ENCODE peak calls at places on chromosomes 1 and 21, in seven cellular contexts. E is neural progenitor cell, S is PC-3, H is GM23338, J is MM.1S, N is SK-N-SH, W is hepatocyte. Y is an unnamed sample.

GRCh38 chr1:19504796-19505693 is 19.7 kb upstream of the CAPZB start:
- DNase-seq in E (no peak), S (no peak), H (no peak), J (no peak), N (no peak), W (peak), Y (peak)

GRCh38 chr1:27011058-27011764 is 1.4 kb downstream of the TENT5B start:
- DNase-seq in E (peak), S (peak), H (peak), J (no peak), N (no peak), W (peak), Y (peak)

GRCh38 chr21:27329255-27329851 is 362.5 kb upstream of the ADAMTS5 start:
- DNase-seq in E (no peak), S (peak), H (no peak), J (no peak), N (no peak), W (no peak), Y (no peak)

GRCh38 chr1:203797948-203798347 is 2.5 kb downstream of the ZBED6 start:
- DNase-seq in E (no peak), S (peak), H (no peak), J (no peak), N (no peak), W (peak), Y (peak)

GRCh38 chr1:170077926-170078325 is 3.4 kb upstream of the KIFAP3 start:
- DNase-seq in E (no peak), S (peak), H (no peak), J (no peak), N (no peak), W (no peak), Y (no peak)

GRCh38 chr1:55138740-55139283 is 76.4 kb downstream of the USP24 start:
- DNase-seq in E (no peak), S (no peak), H (no peak), J (no peak), N (no peak), W (no peak), Y (no peak)

GRCh38 chr1:161114556-161114955 is 3.3 kb downstream of the PFDN2 start:
- DNase-seq in E (no peak), S (no peak), H (no peak), J (no peak), N (no peak), W (no peak), Y (no peak)

GRCh38 chr1:116122955-116123757 is 12.0 kb downstream of the MAB21L3 start:
- DNase-seq in E (no peak), S (peak), H (no peak), J (no peak), N (peak), W (peak), Y (peak)

GRCh38 chr1:170666661-170667060 is 2.7 kb downstream of the PRRX1 start:
- DNase-seq in E (peak), S (no peak), H (peak), J (no peak), N (no peak), W (no peak), Y (peak)

GRCh38 chr21:37534431-37534830 is 167.9 kb downstream of the DYRK1A start:
- DNase-seq in E (no peak), S (no peak), H (no peak), J (no peak), N (no peak), W (no peak), Y (no peak)

GRCh38 chr1:152182942-152183341 is 23.9 kb upstream of the RPTN start:
- DNase-seq in E (no peak), S (peak), H (no peak), J (no peak), N (no peak), W (no peak), Y (peak)
- TF ChIP-seq EZH2phosphoT487 in E (no peak), S (no peak), H (no peak), J (no peak), N (no peak), W (no peak), Y (no peak)

DNA sequence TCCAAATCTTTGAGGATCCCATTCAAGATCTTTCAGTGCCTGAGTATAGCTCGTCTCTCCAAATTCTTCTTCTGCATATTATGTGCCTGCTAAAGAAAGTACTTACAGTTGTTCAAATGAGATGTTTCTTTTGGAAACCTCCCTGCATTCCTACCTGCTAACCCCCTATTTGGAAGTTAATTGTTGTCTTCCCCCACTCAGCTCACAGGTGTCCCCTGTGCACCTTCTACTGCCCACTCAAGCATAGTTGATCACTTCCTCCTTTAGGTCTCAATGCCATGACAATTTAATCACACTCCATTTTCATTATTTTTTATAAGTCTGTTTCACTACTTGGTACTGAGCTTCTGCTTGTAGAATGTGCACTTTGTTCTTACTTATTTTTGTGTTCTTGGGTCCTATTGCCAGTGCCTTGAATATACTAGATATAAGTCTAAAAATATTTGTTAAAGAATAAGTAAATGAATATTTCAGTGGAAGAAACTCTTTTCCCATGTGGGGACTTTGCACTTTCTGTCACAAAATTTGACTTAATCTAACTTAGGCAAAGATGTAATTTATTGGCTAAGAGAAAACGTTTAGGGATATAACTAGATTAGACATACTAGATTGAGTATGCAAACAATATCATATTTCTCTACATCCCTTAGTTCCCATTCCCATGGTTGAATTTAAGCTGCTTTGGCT is 16.2 kb upstream of the PTPRC start:
- DNase-seq in E (no peak), S (no peak), H (no peak), J (no peak), N (no peak), W (no peak), Y (no peak)
- H2AFZ ChIP-seq in E (no peak), S (no peak), H (no peak), J (no peak), N (no peak), W (no peak), Y (no peak)

GRCh38 chr21:34046917-34047316 is 26.5 kb upstream of the MRPS6 start:
- DNase-seq in E (no peak), S (no peak), H (no peak), J (peak), N (no peak), W (no peak), Y (no peak)

GRCh38 chr21:34054259-34054658 is 19.1 kb upstream of the MRPS6 start:
- DNase-seq in E (no peak), S (no peak), H (no peak), J (no peak), N (no peak), W (no peak), Y (no peak)

GRCh38 chr21:34047835-34048234 is 25.5 kb upstream of the MRPS6 start:
- DNase-seq in E (no peak), S (no peak), H (no peak), J (no peak), N (no peak), W (no peak), Y (no peak)

GRCh38 chr21:34052171-34052570 is 21.2 kb upstream of the MRPS6 start:
- DNase-seq in E (no peak), S (no peak), H (no peak), J (peak), N (no peak), W (no peak), Y (no peak)
- TF ChIP-seq EZH2phosphoT487 in E (no peak), S (no peak), H (no peak), J (no peak), N (no peak), W (no peak), Y (no peak)

GRCh38 chr21:25400427-25400826 is 206.9 kb downstream of the MRPL39 start:
- DNase-seq in E (no peak), S (no peak), H (no peak), J (no peak), N (no peak), W (no peak), Y (no peak)

GRCh38 chr21:25398630-25399029 is 208.7 kb downstream of the MRPL39 start:
- DNase-seq in E (no peak), S (no peak), H (no peak), J (no peak), N (no peak), W (no peak), Y (no peak)

DNA sequence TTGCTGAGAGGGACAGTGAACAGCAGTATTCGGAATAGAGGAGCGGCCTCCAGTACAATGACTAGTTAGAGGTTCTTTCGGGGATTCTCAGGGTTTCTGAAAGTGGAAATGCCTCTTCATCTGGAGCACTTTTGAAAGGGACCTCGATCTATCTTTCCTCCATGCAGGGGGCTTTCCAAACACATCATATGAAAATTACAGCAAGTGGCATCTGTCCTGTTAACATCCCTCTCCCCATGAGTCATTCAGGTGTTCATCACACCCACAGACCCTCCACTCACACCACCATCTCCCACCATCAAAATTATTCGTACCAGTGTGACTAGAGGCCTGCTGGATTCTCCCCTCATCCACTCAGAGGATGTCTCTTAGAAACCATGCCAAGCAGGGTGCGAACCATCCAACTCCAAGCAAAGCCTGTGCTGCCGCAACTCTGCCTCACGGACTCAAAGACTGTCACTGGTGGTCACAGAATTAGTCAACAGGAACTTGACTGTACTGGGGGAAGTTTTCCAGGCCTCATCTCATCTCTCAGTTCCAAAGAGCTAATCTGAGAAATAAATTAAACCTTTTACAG is 211.1 kb downstream of the MRPL39 start:
- DNase-seq in E (no peak), S (no peak), H (no peak), J (no peak), N (no peak), W (no peak), Y (no peak)
- H2AFZ ChIP-seq in E (no peak), S (no peak), H (peak), J (no peak), N (no peak), W (no peak), Y (no peak)

DNA sequence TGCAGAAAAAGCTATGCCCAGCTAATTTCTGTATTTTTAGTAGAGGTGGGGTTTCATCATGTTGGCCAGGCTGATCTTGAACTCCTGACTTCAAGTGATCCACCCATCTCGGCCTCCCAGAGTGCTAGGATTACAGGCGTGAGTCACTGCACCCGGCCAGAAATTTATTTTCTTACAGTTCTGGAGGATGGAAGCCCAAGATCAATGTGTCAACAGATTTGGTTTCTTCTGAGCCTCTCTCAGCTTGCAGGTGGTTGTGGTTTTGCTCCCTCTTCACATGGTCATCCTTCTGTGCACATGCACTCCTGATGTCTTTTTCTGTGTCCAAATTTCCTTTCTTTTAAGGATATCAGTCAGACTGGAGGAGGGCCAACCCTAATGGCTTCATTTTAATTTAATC is 35.6 kb downstream of the SHCBP1L start:
- DNase-seq in E (no peak), S (no peak), H (no peak), J (peak), N (no peak), W (no peak), Y (peak)
- TF ChIP-seq EZH2phosphoT487 in E (no peak), S (no peak), H (no peak), J (no peak), N (no peak), W (no peak), Y (no peak)

GRCh38 chr1:236759252-236759859 is 35.7 kb upstream of the MTR start:
- DNase-seq in E (peak), S (peak), H (peak), J (peak), N (peak), W (peak), Y (peak)
- H2AFZ ChIP-seq in E (peak), S (no peak), H (no peak), J (peak), N (no peak), W (peak), Y (peak)

GRCh38 chr1:226688056-226688748 is 50.9 kb downstream of the ITPKB start:
- DNase-seq in E (peak), S (no peak), H (peak), J (no peak), N (no peak), W (no peak), Y (no peak)

GRCh38 chr1:226686440-226687436 is 52.3 kb downstream of the ITPKB start:
- DNase-seq in E (no peak), S (no peak), H (no peak), J (no peak), N (peak), W (no peak), Y (no peak)

GRCh38 chr1:226687476-226687875 is 51.6 kb downstream of the ITPKB start:
- DNase-seq in E (no peak), S (no peak), H (no peak), J (no peak), N (no peak), W (no peak), Y (no peak)

GRCh38 chr1:226682841-226683800 is 56.0 kb downstream of the ITPKB start:
- DNase-seq in E (no peak), S (no peak), H (no peak), J (no peak), N (no peak), W (no peak), Y (no peak)

GRCh38 chr1:226685196-226685820 is 53.8 kb downstream of the ITPKB start:
- DNase-seq in E (no peak), S (no peak), H (no peak), J (no peak), N (no peak), W (no peak), Y (no peak)
- TF ChIP-seq EZH2phosphoT487 in E (no peak), S (no peak), H (no peak), J (no peak), N (no peak), W (no peak), Y (no peak)

GRCh38 chr1:162144268-162144667 is 74.8 kb downstream of the NOS1AP start:
- DNase-seq in E (no peak), S (no peak), H (no peak), J (no peak), N (no peak), W (no peak), Y (no peak)
- H2AFZ ChIP-seq in E (no peak), S (no peak), H (no peak), J (no peak), N (no peak), W (no peak), Y (no peak)